ENCODE peak calls at places on chromosome 10, in seven cellular contexts. V is right lobe of liver; Q is K562; M is CD4-positive, alpha-beta T cell; H is mammary epithelial cell; Y is gastrocnemius medialis; W is GM23338. F is an unnamed sample.

GRCh38 chr10:117541909-117542705 is 439 bp upstream of the EMX2 start:
- DNase-seq in V (no peak), Q (peak; percentile 34), M (no peak), H (no peak), Y (peak; percentile 66), W (peak; percentile 95), F (peak; percentile 91)

GRCh38 chr10:74889662-74889998 is 63.2 kb downstream of the KAT6B start:
- DNase-seq in V (no peak), Q (no peak), M (no peak), H (no peak), Y (no peak), W (no peak), F (no peak)

GRCh38 chr10:132878091-132878729 is 64.2 kb downstream of the CFAP46 start:
- DNase-seq in V (peak; percentile 11), Q (no peak), M (no peak), H (no peak), Y (no peak), W (no peak), F (no peak)

GRCh38 chr10:14889318-14889717 is 10.7 kb downstream of the SUV39H2 start:
- DNase-seq in V (no peak), Q (peak; percentile 49), M (no peak), H (no peak), Y (no peak), W (peak; percentile 58), F (no peak)

GRCh38 chr10:77906863-77907861 is 19.4 kb downstream of the DLG5 start:
- DNase-seq in V (no peak), Q (peak; percentile 52), M (no peak), H (peak; percentile 63), Y (no peak), W (no peak), F (peak; percentile 63)

GRCh38 chr10:133422821-133423771 is 1.3 kb downstream of the SPRN start:
- DNase-seq in V (no peak), Q (no peak), M (no peak), H (no peak), Y (no peak), W (peak; percentile 31), F (no peak)

GRCh38 chr10:111078505-111079185 is 1.8 kb downstream of the ADRA2A start:
- DNase-seq in V (no peak), Q (no peak), M (no peak), H (no peak), Y (no peak), W (peak; percentile 62), F (no peak)

GRCh38 chr10:49783645-49784044 is 21.5 kb upstream of the OGDHL start:
- DNase-seq in V (peak; percentile 27), Q (no peak), M (no peak), H (no peak), Y (no peak), W (peak; percentile 46), F (no peak)

GRCh38 chr10:49327036-49327813 is 28.3 kb downstream of the C10orf71 start:
- DNase-seq in V (no peak), Q (no peak), M (no peak), H (no peak), Y (no peak), W (no peak), F (no peak)

GRCh38 chr10:78436223-78436575 is 402.5 kb downstream of the RPS24 start:
- DNase-seq in V (no peak), Q (no peak), M (no peak), H (no peak), Y (no peak), W (no peak), F (no peak)

GRCh38 chr10:69461327-69462025 is 10.2 kb downstream of the TSPAN15 start:
- DNase-seq in V (no peak), Q (no peak), M (no peak), H (no peak), Y (no peak), W (no peak), F (no peak)

GRCh38 chr10:127090135-127090534 is 106.3 kb downstream of the INSYN2A start:
- DNase-seq in V (no peak), Q (no peak), M (no peak), H (no peak), Y (no peak), W (no peak), F (no peak)

GRCh38 chr10:4306871-4307270 is 519.1 kb upstream of the AKR1E2 start:
- DNase-seq in V (no peak), Q (no peak), M (no peak), H (peak; percentile 69), Y (no peak), W (no peak), F (peak; percentile 46)

GRCh38 chr10:68171539-68172080 is 60.3 kb downstream of the ATOH7 start:
- DNase-seq in V (no peak), Q (no peak), M (no peak), H (no peak), Y (no peak), W (no peak), F (no peak)

GRCh38 chr10:125982256-125982948 is 86.0 kb downstream of the FANK1 start:
- DNase-seq in V (no peak), Q (no peak), M (no peak), H (peak; percentile 52), Y (no peak), W (peak; percentile 88), F (no peak)

GRCh38 chr10:84008878-84009277 is 130.4 kb upstream of the GHITM start:
- DNase-seq in V (peak; percentile 27), Q (peak; percentile 85), M (no peak), H (no peak), Y (no peak), W (peak; percentile 73), F (no peak)

GRCh38 chr10:37495415-37495814 is 362.0 kb downstream of the ZNF248 start:
- DNase-seq in V (no peak), Q (no peak), M (no peak), H (peak; percentile 23), Y (no peak), W (no peak), F (no peak)

DNA sequence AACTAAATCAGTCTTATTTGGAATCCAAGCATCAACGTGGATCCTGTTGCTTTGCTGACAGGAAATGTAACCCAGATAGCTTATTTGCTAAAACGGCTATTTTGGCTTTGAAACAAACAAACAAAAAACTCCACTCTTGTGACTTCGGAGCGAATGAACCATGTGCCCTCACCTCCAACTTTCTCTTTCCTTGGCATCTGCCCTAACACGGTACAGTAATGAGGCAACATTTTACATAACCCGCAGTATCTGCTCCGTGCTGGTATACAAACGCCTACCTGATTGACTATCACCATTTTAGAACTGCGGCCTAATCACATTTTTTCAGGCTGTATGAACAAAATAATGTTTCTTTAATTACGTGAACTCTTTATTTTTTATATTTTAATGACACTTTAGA is 37.5 kb upstream of the ARID5B start:
- DNase-seq in V (no peak), Q (no peak), M (no peak), H (no peak), Y (no peak), W (no peak), F (no peak)
- H3K27me3 ChIP-seq in V (no peaks in the 10 kb centered on the region), Q (no peaks in the 10 kb centered on the region), M (no peaks in the 10 kb centered on the region), H (no peaks in the 10 kb centered on the region), Y (no peaks in the 10 kb centered on the region), W (no peaks in the 10 kb centered on the region), F (no peaks in the 10 kb centered on the region)

GRCh38 chr10:35600193-35600592 is 4.9 kb upstream of the GJD4 start:
- DNase-seq in V (no peak), Q (no peak), M (no peak), H (no peak), Y (no peak), W (peak; percentile 47), F (no peak)

GRCh38 chr10:35592421-35592820 is 12.7 kb upstream of the GJD4 start:
- DNase-seq in V (no peak), Q (no peak), M (no peak), H (no peak), Y (no peak), W (no peak), F (no peak)

GRCh38 chr10:35595106-35595505 is 10.0 kb upstream of the GJD4 start:
- DNase-seq in V (no peak), Q (no peak), M (no peak), H (no peak), Y (no peak), W (peak; percentile 40), F (no peak)

GRCh38 chr10:35594115-35594849 is 10.9 kb upstream of the GJD4 start:
- DNase-seq in V (no peak), Q (no peak), M (no peak), H (no peak), Y (no peak), W (peak; percentile 85), F (no peak)

GRCh38 chr10:35598379-35598778 is 6.8 kb upstream of the GJD4 start:
- DNase-seq in V (peak; percentile 29), Q (no peak), M (no peak), H (no peak), Y (no peak), W (peak; percentile 44), F (no peak)
- TF ChIP-seq CTCF in V (peak; percentile 48), Q (peak; percentile 49), M (no peak), H (peak; percentile 30), Y (peak; percentile 14), W (peak; percentile 66), F (peak; percentile 21)

GRCh38 chr10:129887986-129888783 is 75.9 kb downstream of the EBF3 start:
- DNase-seq in V (no peak), Q (no peak), M (no peak), H (no peak), Y (no peak), W (no peak), F (no peak)

GRCh38 chr10:129892571-129893045 is 71.5 kb downstream of the EBF3 start:
- DNase-seq in V (no peak), Q (no peak), M (no peak), H (no peak), Y (peak; percentile 37), W (no peak), F (no peak)

GRCh38 chr10:129890170-129890569 is 73.9 kb downstream of the EBF3 start:
- DNase-seq in V (no peak), Q (no peak), M (no peak), H (no peak), Y (no peak), W (no peak), F (no peak)

GRCh38 chr10:129891806-129892205 is 72.3 kb downstream of the EBF3 start:
- DNase-seq in V (no peak), Q (no peak), M (no peak), H (no peak), Y (no peak), W (peak; percentile 41), F (no peak)

DNA sequence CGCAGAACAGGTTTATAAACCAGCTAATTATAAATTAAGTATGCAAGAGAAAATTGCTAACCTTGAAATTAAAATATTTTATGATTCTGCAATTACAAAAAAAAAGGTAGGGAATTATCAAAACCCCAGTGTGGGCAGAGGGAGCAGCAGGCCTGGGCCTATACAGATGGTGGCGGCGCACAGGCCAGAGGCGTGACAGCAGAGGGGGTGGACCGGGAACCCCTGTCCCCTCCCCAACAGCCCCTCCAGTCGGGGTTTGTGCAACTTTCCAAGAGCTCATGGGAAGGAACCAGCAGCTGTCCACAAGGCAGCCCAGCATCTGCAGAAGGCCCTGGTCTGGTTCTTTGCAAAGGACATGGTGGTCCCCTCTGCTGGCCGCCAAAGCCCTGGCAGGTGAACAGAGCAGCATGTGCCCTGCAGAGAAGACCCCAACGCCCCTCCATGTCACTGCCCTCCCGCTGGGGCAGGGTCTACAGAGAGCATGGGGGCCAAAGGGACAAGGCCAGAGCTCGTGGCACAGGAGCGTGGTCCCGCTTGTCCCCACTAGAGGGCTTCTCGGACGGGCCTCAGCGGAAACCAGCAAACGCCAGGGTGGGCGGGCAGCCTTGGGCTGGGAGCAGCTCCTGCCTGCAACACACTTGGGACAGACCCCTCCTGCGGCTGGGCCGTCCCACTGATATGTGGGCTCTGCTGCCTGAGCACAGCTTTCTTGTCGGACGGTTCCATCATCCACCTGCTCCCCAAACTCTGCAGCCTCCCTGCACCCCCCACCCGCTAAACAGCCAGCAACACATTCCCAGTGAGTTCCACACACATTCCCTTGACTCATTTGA is 75.1 kb downstream of the EBF3 start:
- DNase-seq in V (peak; percentile 55), Q (peak; percentile 49), M (peak; percentile 19), H (no peak), Y (peak; percentile 25), W (peak; percentile 90), F (no peak)
- H3K27ac ChIP-seq in V (no peak overlapping the region), Q (no peak overlapping the region), M (no peak overlapping the region), H (no peak overlapping the region), Y (peak overlapping the region; percentile 5), W (no peak overlapping the region), F (no peak overlapping the region)

GRCh38 chr10:29255117-29255516 is 33.8 kb upstream of the LYZL1 start:
- DNase-seq in V (no peak), Q (no peak), M (no peak), H (no peak), Y (no peak), W (no peak), F (no peak)
- H3K27me3 ChIP-seq in V (no peaks in the 10 kb centered on the region), Q (peaks cover 18% of the 10 kb centered on the region), M (peaks cover 3% of the 10 kb centered on the region), H (no peaks in the 10 kb centered on the region), Y (no peaks in the 10 kb centered on the region), W (no peaks in the 10 kb centered on the region), F (peaks cover 70% of the 10 kb centered on the region)